ENCODE peak calls at places on chromosomes 2 and 18, in five cellular contexts. P is coronary artery, J is astrocyte of the spinal cord, W is fibroblast of lung, G is AG04449. U is an unnamed sample.

GRCh38 chr2:192960945-192961344 is 766.2 kb upstream of the TMEFF2 start:
- DNase-seq in P (no peak), J (no peak), W (no peak), G (no peak), U (no peak)

GRCh38 chr2:12318427-12319057 is 398.2 kb upstream of the TRIB2 start:
- DNase-seq in P (no peak), J (peak), W (no peak), G (peak), U (peak)

GRCh38 chr2:107584577-107584976 is 242.1 kb upstream of the RGPD4 start:
- DNase-seq in P (no peak), J (peak), W (no peak), G (no peak), U (no peak)

GRCh38 chr2:35294636-35295263 is 1060.8 kb upstream of the CRIM1 start:
- DNase-seq in P (no peak), J (no peak), W (no peak), G (no peak), U (no peak)

GRCh38 chr2:221176666-221177065 is 395.4 kb downstream of the EPHA4 start:
- DNase-seq in P (no peak), J (no peak), W (no peak), G (no peak), U (no peak)

GRCh38 chr18:46423226-46423805 is 233.7 kb downstream of the LOXHD1 start:
- DNase-seq in P (no peak), J (no peak), W (no peak), G (no peak), U (no peak)

GRCh38 chr18:43601432-43601831 is 324.1 kb upstream of the SYT4 start:
- DNase-seq in P (no peak), J (no peak), W (no peak), G (no peak), U (no peak)

GRCh38 chr18:36620801-36621200 is 208.0 kb downstream of the TPGS2 start:
- DNase-seq in P (no peak), J (no peak), W (peak), G (no peak), U (no peak)

GRCh38 chr18:33157893-33158292 is 282.6 kb downstream of the CCDC178 start:
- DNase-seq in P (no peak), J (no peak), W (no peak), G (no peak), U (no peak)

GRCh38 chr2:134279417-134279816 is 25.5 kb downstream of the MGAT5 start:
- DNase-seq in P (no peak), J (no peak), W (no peak), G (no peak), U (no peak)

GRCh38 chr2:235055891-235056516 is 104.2 kb downstream of the SH3BP4 start:
- DNase-seq in P (no peak), J (no peak), W (peak), G (no peak), U (no peak)

GRCh38 chr18:3511980-3512379 is 62.0 kb downstream of the TGIF1 start:
- DNase-seq in P (no peak), J (peak), W (peak), G (peak), U (peak)

GRCh38 chr2:233822781-233823730 is 31.3 kb downstream of the HJURP start:
- DNase-seq in P (peak), J (no peak), W (no peak), G (no peak), U (no peak)

GRCh38 chr2:61220768-61221167 is 58.8 kb downstream of the C2orf74 start:
- DNase-seq in P (no peak), J (peak), W (peak), G (peak), U (peak)

GRCh38 chr2:167264380-167264779 is 376.1 kb downstream of the XIRP2 start:
- DNase-seq in P (no peak), J (peak), W (peak), G (no peak), U (no peak)

GRCh38 chr2:48512071-48512470 is 17.9 kb upstream of the STON1 start:
- DNase-seq in P (no peak), J (no peak), W (no peak), G (no peak), U (no peak)

GRCh38 chr18:60193780-60194179 is 178.8 kb downstream of the MC4R start:
- DNase-seq in P (no peak), J (no peak), W (no peak), G (no peak), U (no peak)

GRCh38 chr18:54479365-54479764 is 111.7 kb upstream of the DYNAP start:
- DNase-seq in P (no peak), J (no peak), W (no peak), G (no peak), U (no peak)

GRCh38 chr2:20618886-20619521 is 31.9 kb downstream of the HS1BP3 start:
- DNase-seq in P (peak), J (no peak), W (no peak), G (no peak), U (no peak)

GRCh38 chr2:133673570-133673969 is 105.3 kb upstream of the NCKAP5 start:
- DNase-seq in P (no peak), J (no peak), W (no peak), G (no peak), U (no peak)

GRCh38 chr2:238523158-238524110 is 96.7 kb downstream of the ASB1 start:
- DNase-seq in P (no peak), J (peak), W (peak), G (no peak), U (peak)

GRCh38 chr2:42099431-42100173 is 51.8 kb downstream of the PKDCC start:
- DNase-seq in P (no peak), J (no peak), W (no peak), G (no peak), U (no peak)

GRCh38 chr2:135882415-135882814 is 6.2 kb upstream of the MCM6 start:
- DNase-seq in P (no peak), J (no peak), W (no peak), G (no peak), U (no peak)

GRCh38 chr2:229417176-229417575 is 146.1 kb upstream of the PID1 start:
- DNase-seq in P (no peak), J (no peak), W (peak), G (no peak), U (no peak)

GRCh38 chr2:232332940-232333259 is 45.7 kb upstream of the ALPP start:
- DNase-seq in P (no peak), J (no peak), W (no peak), G (no peak), U (no peak)

GRCh38 chr2:84902526-84902925 is 2.9 kb upstream of the TMSB10 start:
- DNase-seq in P (no peak), J (no peak), W (no peak), G (no peak), U (no peak)

GRCh38 chr2:100247256-100248043 is 74.9 kb downstream of the LONRF2 start:
- DNase-seq in P (peak), J (no peak), W (no peak), G (no peak), U (no peak)

DNA sequence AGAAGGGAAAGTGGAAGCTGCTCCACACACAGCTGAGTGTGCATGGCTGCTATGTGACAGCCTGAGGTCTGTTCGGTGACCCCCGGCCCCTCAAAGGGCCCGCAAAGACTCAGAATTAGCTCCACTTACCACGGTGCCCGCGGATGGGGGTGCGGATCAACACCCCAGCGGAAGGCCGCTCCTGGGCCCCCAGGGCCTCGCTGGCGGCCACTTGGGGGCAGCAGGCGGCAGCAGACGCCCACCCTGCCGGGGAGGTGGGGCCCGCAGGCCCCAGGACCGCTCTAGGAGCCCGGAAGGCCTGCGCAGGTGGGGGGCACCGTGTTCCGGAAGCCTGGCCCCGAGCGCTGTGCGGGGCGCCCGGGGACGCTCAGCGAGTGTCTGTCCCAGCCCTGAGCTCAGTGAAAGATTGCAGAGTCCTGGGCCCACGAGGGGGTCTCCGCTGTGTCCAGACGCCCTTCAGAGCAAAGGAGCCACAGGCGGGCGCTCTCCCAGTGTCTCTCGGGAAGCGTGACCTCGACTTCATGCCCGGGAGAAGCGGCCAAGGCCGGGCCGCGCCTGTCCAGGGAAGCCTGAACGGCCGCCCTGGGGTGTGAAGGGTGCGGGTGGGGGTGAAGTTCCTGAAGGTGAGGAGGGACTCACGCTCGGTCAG is 118.6 kb downstream of the VAPA start:
- DNase-seq in P (no peak), J (no peak), W (no peak), G (no peak), U (no peak)
- TF ChIP-seq CTCF in P (no peak), J (peak), W (no peak), G (peak), U (no peak)

DNA sequence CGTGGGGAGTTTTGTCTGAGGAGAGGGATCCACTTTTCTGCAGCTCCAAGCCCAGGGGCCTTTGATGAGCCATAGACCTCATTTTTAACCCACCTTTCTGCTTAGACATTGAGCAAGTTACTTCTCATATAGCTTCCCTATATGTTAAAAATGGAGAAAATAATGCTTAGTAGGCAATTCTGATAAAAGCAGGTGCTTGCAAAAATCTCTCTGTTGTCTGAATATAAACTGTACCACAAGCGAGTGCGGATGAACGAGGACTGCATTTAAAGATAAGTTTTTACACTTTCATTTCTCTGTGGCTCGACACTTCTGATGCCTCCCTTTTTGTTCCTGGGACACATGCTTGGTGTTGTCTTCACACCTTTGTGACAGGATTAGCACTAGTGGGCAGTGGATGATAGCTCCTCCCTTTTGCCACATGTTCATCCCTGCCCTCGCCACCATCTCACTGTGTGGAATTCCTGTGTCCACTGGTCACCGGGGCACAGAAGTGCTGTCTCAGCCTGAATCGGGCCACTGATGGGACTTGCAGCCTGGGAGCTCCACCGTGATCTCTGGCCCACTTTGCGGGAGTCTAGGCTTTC is 1.6 kb downstream of the TYMS start:
- DNase-seq in P (no peak), J (no peak), W (no peak), G (no peak), U (no peak)
- H3K4me3 ChIP-seq in P (peak), J (peak), W (peak), G (peak), U (peak)

GRCh38 chr2:240784629-240785423 is 35.2 kb downstream of the KIF1A start:
- DNase-seq in P (no peak), J (no peak), W (no peak), G (no peak), U (no peak)
- TF ChIP-seq CTCF in P (no peak), J (no peak), W (no peak), G (no peak), U (no peak)

DNA sequence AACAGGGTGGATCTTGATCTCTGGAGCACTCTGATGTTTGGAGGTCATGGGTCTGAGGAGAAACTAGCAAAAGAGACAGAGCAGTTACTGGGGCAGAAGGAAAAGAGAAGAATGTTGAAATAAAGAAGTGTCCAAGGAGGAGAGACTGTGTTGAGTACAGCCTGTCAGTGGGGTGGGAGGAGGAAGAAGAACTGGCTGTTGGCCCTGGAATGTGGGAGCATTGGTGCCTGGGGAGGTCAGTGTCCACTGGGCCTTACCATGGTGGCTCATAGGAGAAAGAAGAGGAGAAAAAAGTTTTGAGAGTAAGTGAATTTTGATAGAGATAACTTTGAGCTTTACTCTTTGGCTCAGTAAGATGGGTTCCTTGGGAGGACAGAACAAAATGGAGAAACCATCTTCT is 499.0 kb downstream of the TXNL1 start:
- DNase-seq in P (no peak), J (no peak), W (no peak), G (no peak), U (no peak)
- H3K4me3 ChIP-seq in P (no peak), J (no peak), W (no peak), G (no peak), U (no peak)

GRCh38 chr2:73177645-73178255 is 24.6 kb upstream of the NOTO start:
- DNase-seq in P (no peak), J (no peak), W (no peak), G (no peak), U (no peak)
- TF ChIP-seq CTCF in P (no peak), J (no peak), W (no peak), G (no peak), U (no peak)

GRCh38 chr18:79682896-79683625 is 3.5 kb downstream of the CTDP1 start:
- DNase-seq in P (no peak), J (no peak), W (no peak), G (no peak), U (no peak)

GRCh38 chr18:79680891-79681339 is 1.3 kb downstream of the CTDP1 start:
- DNase-seq in P (no peak), J (no peak), W (no peak), G (no peak), U (no peak)

GRCh38 chr18:79681484-79682387 is 2.1 kb downstream of the CTDP1 start:
- DNase-seq in P (no peak), J (no peak), W (no peak), G (no peak), U (no peak)

GRCh38 chr18:79683626-79684282 is 4.2 kb downstream of the CTDP1 start:
- DNase-seq in P (no peak), J (no peak), W (no peak), G (no peak), U (no peak)

DNA sequence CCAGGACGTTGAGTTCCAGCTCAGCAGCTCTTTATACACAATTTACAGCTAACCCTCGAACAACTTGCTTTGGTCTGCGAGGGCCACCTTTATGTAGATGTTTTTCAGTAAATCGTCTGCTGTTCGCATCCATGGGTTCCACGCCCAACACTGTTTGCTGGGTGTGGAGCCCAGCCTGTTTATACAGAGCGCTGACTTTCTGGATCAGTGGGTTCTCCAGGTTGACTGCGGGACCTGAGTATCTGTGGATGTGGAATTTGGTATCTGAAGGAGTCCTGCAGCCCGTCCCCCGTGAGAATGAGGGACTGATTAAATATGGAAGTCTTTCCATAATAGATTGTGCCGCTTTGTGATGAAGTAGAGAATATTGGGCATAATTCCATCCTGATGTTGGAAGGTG is 2.9 kb downstream of the CTDP1 start:
- DNase-seq in P (no peak), J (no peak), W (no peak), G (no peak), U (no peak)
- H3K4me3 ChIP-seq in P (no peak), J (no peak), W (no peak), G (no peak), U (no peak)